ENCODE peak calls at places on chromosomes 16 and 17, in nine cellular contexts. One of them, this sample, is unnamed.

GRCh38 chr17:35089846-35090193 is 26.3 kb upstream of the RFFL start:
- DNase-seq in pancreas: peak; percentile 21
- DNase-seq in H9: peak; percentile 78
- DNase-seq in GM13977: peak; percentile 29
- DNase-seq in dorsolateral prefrontal cortex: no peak
- DNase-seq in cardiac fibroblast: peak; percentile 33
- DNase-seq in retinal pigment epithelial cell: no peak
- DNase-seq in endodermal cell: peak; percentile 85
- DNase-seq in IMR-90: peak; percentile 34
- DNase-seq in this sample: no peak

GRCh38 chr17:81046770-81047359 is 11.9 kb downstream of the BAIAP2 start:
- DNase-seq in pancreas: no peak
- DNase-seq in H9: no peak
- DNase-seq in GM13977: no peak
- DNase-seq in dorsolateral prefrontal cortex: no peak
- DNase-seq in cardiac fibroblast: no peak
- DNase-seq in retinal pigment epithelial cell: no peak
- DNase-seq in endodermal cell: no peak
- DNase-seq in IMR-90: no peak
- DNase-seq in this sample: no peak

GRCh38 chr17:65925606-65926307 is 266.2 kb downstream of the CEP112 start:
- DNase-seq in pancreas: no peak
- DNase-seq in H9: no peak
- DNase-seq in GM13977: no peak
- DNase-seq in dorsolateral prefrontal cortex: no peak
- DNase-seq in cardiac fibroblast: no peak
- DNase-seq in retinal pigment epithelial cell: no peak
- DNase-seq in endodermal cell: no peak
- DNase-seq in IMR-90: peak; percentile 10
- DNase-seq in this sample: no peak

GRCh38 chr16:81035975-81036750 is 521 bp downstream of the ATMIN start:
- DNase-seq in pancreas: peak; percentile 30
- DNase-seq in H9: peak; percentile 42
- DNase-seq in GM13977: peak; percentile 73
- DNase-seq in dorsolateral prefrontal cortex: no peak
- DNase-seq in cardiac fibroblast: peak; percentile 23
- DNase-seq in retinal pigment epithelial cell: no peak
- DNase-seq in endodermal cell: peak; percentile 78
- DNase-seq in IMR-90: peak; percentile 11
- DNase-seq in this sample: no peak

GRCh38 chr17:72175263-72175662 is 54.4 kb downstream of the SOX9 start:
- DNase-seq in pancreas: no peak
- DNase-seq in H9: no peak
- DNase-seq in GM13977: no peak
- DNase-seq in dorsolateral prefrontal cortex: no peak
- DNase-seq in cardiac fibroblast: no peak
- DNase-seq in retinal pigment epithelial cell: no peak
- DNase-seq in endodermal cell: no peak
- DNase-seq in IMR-90: no peak
- DNase-seq in this sample: no peak

GRCh38 chr17:1043601-1044251 is 46.8 kb downstream of the TIMM22 start:
- DNase-seq in pancreas: no peak
- DNase-seq in H9: peak; percentile 67
- DNase-seq in GM13977: no peak
- DNase-seq in dorsolateral prefrontal cortex: no peak
- DNase-seq in cardiac fibroblast: peak; percentile 69
- DNase-seq in retinal pigment epithelial cell: no peak
- DNase-seq in endodermal cell: peak; percentile 81
- DNase-seq in IMR-90: no peak
- DNase-seq in this sample: no peak

GRCh38 chr17:82497483-82498405 is 21.8 kb upstream of the FOXK2 start:
- DNase-seq in pancreas: peak; percentile 34
- DNase-seq in H9: no peak
- DNase-seq in GM13977: peak; percentile 66
- DNase-seq in dorsolateral prefrontal cortex: no peak
- DNase-seq in cardiac fibroblast: peak; percentile 48
- DNase-seq in retinal pigment epithelial cell: no peak
- DNase-seq in endodermal cell: peak; percentile 80
- DNase-seq in IMR-90: peak; percentile 82
- DNase-seq in this sample: no peak

GRCh38 chr17:40070895-40071719 is 8.3 kb downstream of the THRA start:
- DNase-seq in pancreas: peak; percentile 96
- DNase-seq in H9: peak; percentile 60
- DNase-seq in GM13977: no peak
- DNase-seq in dorsolateral prefrontal cortex: no peak
- DNase-seq in cardiac fibroblast: no peak
- DNase-seq in retinal pigment epithelial cell: no peak
- DNase-seq in endodermal cell: peak; percentile 76
- DNase-seq in IMR-90: no peak
- DNase-seq in this sample: no peak

GRCh38 chr17:81511800-81512559 is 619 bp downstream of the ACTG1 start:
- DNase-seq in pancreas: peak; percentile 58
- DNase-seq in H9: peak; percentile 27
- DNase-seq in GM13977: no peak
- DNase-seq in dorsolateral prefrontal cortex: no peak
- DNase-seq in cardiac fibroblast: peak; percentile 29
- DNase-seq in retinal pigment epithelial cell: no peak
- DNase-seq in endodermal cell: peak; percentile 67
- DNase-seq in IMR-90: no peak
- DNase-seq in this sample: no peak

GRCh38 chr17:31535581-31535981 is 144.1 kb downstream of the RAB11FIP4 start:
- DNase-seq in pancreas: no peak
- DNase-seq in H9: peak; percentile 30
- DNase-seq in GM13977: peak; percentile 88
- DNase-seq in dorsolateral prefrontal cortex: no peak
- DNase-seq in cardiac fibroblast: no peak
- DNase-seq in retinal pigment epithelial cell: no peak
- DNase-seq in endodermal cell: no peak
- DNase-seq in IMR-90: no peak
- DNase-seq in this sample: no peak

GRCh38 chr17:39573447-39574298 is 34.0 kb downstream of the NEUROD2 start:
- DNase-seq in pancreas: peak; percentile 53
- DNase-seq in H9: peak; percentile 83
- DNase-seq in GM13977: peak; percentile 85
- DNase-seq in dorsolateral prefrontal cortex: peak; percentile 56
- DNase-seq in cardiac fibroblast: peak; percentile 76
- DNase-seq in retinal pigment epithelial cell: peak; percentile 15
- DNase-seq in endodermal cell: peak; percentile 91
- DNase-seq in IMR-90: peak; percentile 58
- DNase-seq in this sample: no peak

GRCh38 chr17:77424585-77425344 is 284.0 kb downstream of the SEC14L1 start:
- DNase-seq in pancreas: peak; percentile 79
- DNase-seq in H9: no peak
- DNase-seq in GM13977: no peak
- DNase-seq in dorsolateral prefrontal cortex: peak; percentile 65
- DNase-seq in cardiac fibroblast: peak; percentile 99
- DNase-seq in retinal pigment epithelial cell: peak; percentile 81
- DNase-seq in endodermal cell: peak; percentile 76
- DNase-seq in IMR-90: peak; percentile 96
- DNase-seq in this sample: peak; percentile 78

GRCh38 chr17:15448580-15448956 is 18.9 kb downstream of the CDRT4 start:
- DNase-seq in pancreas: no peak
- DNase-seq in H9: no peak
- DNase-seq in GM13977: no peak
- DNase-seq in dorsolateral prefrontal cortex: no peak
- DNase-seq in cardiac fibroblast: no peak
- DNase-seq in retinal pigment epithelial cell: no peak
- DNase-seq in endodermal cell: no peak
- DNase-seq in IMR-90: no peak
- DNase-seq in this sample: no peak

GRCh38 chr17:15447928-15448579 is 19.4 kb downstream of the CDRT4 start:
- DNase-seq in pancreas: no peak
- DNase-seq in H9: no peak
- DNase-seq in GM13977: no peak
- DNase-seq in dorsolateral prefrontal cortex: no peak
- DNase-seq in cardiac fibroblast: no peak
- DNase-seq in retinal pigment epithelial cell: no peak
- DNase-seq in endodermal cell: no peak
- DNase-seq in IMR-90: no peak
- DNase-seq in this sample: no peak

GRCh38 chr17:15444805-15445204 is 22.6 kb downstream of the CDRT4 start:
- DNase-seq in pancreas: no peak
- DNase-seq in H9: no peak
- DNase-seq in GM13977: no peak
- DNase-seq in dorsolateral prefrontal cortex: no peak
- DNase-seq in cardiac fibroblast: no peak
- DNase-seq in retinal pigment epithelial cell: peak; percentile 60
- DNase-seq in endodermal cell: no peak
- DNase-seq in IMR-90: no peak
- DNase-seq in this sample: no peak

GRCh38 chr17:15442316-15443185 is 24.9 kb downstream of the CDRT4 start:
- DNase-seq in pancreas: no peak
- DNase-seq in H9: no peak
- DNase-seq in GM13977: no peak
- DNase-seq in dorsolateral prefrontal cortex: peak; percentile 65
- DNase-seq in cardiac fibroblast: no peak
- DNase-seq in retinal pigment epithelial cell: no peak
- DNase-seq in endodermal cell: no peak
- DNase-seq in IMR-90: no peak
- DNase-seq in this sample: no peak

DNA sequence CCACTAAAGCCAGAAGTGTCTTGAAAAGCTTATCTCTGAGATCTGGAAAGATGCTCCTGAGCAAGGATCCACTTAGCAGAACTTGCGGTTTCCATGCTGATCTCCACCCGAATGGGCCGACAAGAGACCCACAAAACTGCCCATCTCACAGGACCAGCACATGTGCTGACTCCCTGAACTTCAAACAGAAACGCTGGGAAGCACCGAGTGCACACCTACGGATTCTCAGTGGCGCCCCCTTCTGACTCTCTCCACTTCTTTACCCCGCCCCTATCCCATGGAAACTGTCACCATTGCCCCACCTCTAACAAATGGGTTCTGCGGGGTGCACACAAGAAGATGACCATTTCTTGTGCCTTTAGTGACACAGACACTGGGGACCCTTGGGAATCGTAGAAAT is 21.4 kb downstream of the CDRT4 start:
- DNase-seq in pancreas: no peak
- DNase-seq in H9: peak; percentile 80
- DNase-seq in GM13977: no peak
- DNase-seq in dorsolateral prefrontal cortex: no peak
- DNase-seq in cardiac fibroblast: no peak
- DNase-seq in retinal pigment epithelial cell: no peak
- DNase-seq in endodermal cell: peak; percentile 89
- DNase-seq in IMR-90: no peak
- DNase-seq in this sample: no peak
- TF ChIP-seq CTCF in pancreas: no peak
- TF ChIP-seq CTCF in H9: peak; percentile 76
- TF ChIP-seq CTCF in GM13977: no peak
- TF ChIP-seq CTCF in dorsolateral prefrontal cortex: no peak
- TF ChIP-seq CTCF in cardiac fibroblast: no peak
- TF ChIP-seq CTCF in retinal pigment epithelial cell: peak; percentile 36
- TF ChIP-seq CTCF in endodermal cell: peak; percentile 75
- TF ChIP-seq CTCF in IMR-90: peak; percentile 2
- TF ChIP-seq CTCF in this sample: no peak

GRCh38 chr16:85550422-85551318 is 62.5 kb upstream of the GSE1 start:
- DNase-seq in pancreas: no peak
- DNase-seq in H9: no peak
- DNase-seq in GM13977: no peak
- DNase-seq in dorsolateral prefrontal cortex: no peak
- DNase-seq in cardiac fibroblast: no peak
- DNase-seq in retinal pigment epithelial cell: no peak
- DNase-seq in endodermal cell: peak; percentile 56
- DNase-seq in IMR-90: no peak
- DNase-seq in this sample: no peak
- TF ChIP-seq CTCF in pancreas: no peak
- TF ChIP-seq CTCF in H9: peak; percentile 41
- TF ChIP-seq CTCF in GM13977: no peak
- TF ChIP-seq CTCF in dorsolateral prefrontal cortex: no peak
- TF ChIP-seq CTCF in cardiac fibroblast: peak; percentile 6
- TF ChIP-seq CTCF in retinal pigment epithelial cell: no peak
- TF ChIP-seq CTCF in endodermal cell: peak; percentile 52
- TF ChIP-seq CTCF in IMR-90: no peak
- TF ChIP-seq CTCF in this sample: peak; percentile 26

DNA sequence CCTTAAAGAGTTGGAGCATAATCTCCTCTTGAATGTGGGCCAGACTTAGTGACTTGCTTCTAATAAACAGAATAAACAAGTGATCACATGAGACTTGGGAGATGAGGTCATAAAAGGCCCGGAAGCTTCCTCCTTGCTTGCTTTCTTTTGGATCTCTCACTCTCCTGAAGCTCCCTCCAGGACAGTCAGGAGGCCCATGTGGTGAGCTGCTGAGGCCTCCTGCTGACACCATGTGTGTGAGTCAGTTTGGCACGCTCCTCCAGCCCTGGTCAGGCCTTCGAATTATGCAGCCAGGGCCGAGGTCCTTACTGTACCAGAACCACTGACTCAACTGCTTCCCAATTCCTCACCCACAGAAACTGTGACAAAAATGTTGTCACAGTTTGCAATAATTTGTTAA is 53.2 kb downstream of the NDEL1 start:
- DNase-seq in pancreas: no peak
- DNase-seq in H9: no peak
- DNase-seq in GM13977: no peak
- DNase-seq in dorsolateral prefrontal cortex: peak; percentile 9
- DNase-seq in cardiac fibroblast: peak; percentile 94
- DNase-seq in retinal pigment epithelial cell: peak; percentile 69
- DNase-seq in endodermal cell: no peak
- DNase-seq in IMR-90: peak; percentile 98
- DNase-seq in this sample: peak; percentile 94
- TF ChIP-seq CTCF in pancreas: no peak
- TF ChIP-seq CTCF in H9: no peak
- TF ChIP-seq CTCF in GM13977: no peak
- TF ChIP-seq CTCF in dorsolateral prefrontal cortex: no peak
- TF ChIP-seq CTCF in cardiac fibroblast: no peak
- TF ChIP-seq CTCF in retinal pigment epithelial cell: no peak
- TF ChIP-seq CTCF in endodermal cell: no peak
- TF ChIP-seq CTCF in IMR-90: peak; percentile 16
- TF ChIP-seq CTCF in this sample: no peak

GRCh38 chr16:68972720-68973119 is 129.4 kb downstream of the TANGO6 start:
- DNase-seq in pancreas: no peak
- DNase-seq in H9: peak; percentile 89
- DNase-seq in GM13977: no peak
- DNase-seq in dorsolateral prefrontal cortex: no peak
- DNase-seq in cardiac fibroblast: peak; percentile 79
- DNase-seq in retinal pigment epithelial cell: no peak
- DNase-seq in endodermal cell: peak; percentile 91
- DNase-seq in IMR-90: peak; percentile 70
- DNase-seq in this sample: peak; percentile 55
- TF ChIP-seq CTCF in pancreas: no peak
- TF ChIP-seq CTCF in H9: peak; percentile 60
- TF ChIP-seq CTCF in GM13977: no peak
- TF ChIP-seq CTCF in dorsolateral prefrontal cortex: no peak
- TF ChIP-seq CTCF in cardiac fibroblast: peak; percentile 75
- TF ChIP-seq CTCF in retinal pigment epithelial cell: peak; percentile 61
- TF ChIP-seq CTCF in endodermal cell: peak; percentile 78
- TF ChIP-seq CTCF in IMR-90: peak; percentile 52
- TF ChIP-seq CTCF in this sample: peak; percentile 68

DNA sequence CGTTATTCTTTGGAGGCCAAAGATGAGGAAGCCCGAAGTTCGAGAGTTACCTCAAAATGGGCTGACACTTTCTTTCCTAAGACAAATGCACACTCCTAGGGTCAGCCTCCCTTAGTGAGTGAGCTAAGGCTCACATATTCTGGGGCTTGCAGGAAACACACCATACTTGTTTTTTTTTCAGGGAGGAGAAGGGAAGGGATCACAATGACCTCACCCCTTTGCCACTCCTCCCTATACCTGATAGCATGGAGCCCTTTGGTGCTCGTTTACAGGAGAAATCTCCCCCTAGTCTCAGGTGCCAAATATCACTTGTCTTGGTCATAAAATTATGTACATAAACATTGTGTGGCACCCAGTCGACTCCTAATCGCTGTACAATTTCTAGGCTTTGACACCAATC is 4.6 kb upstream of the TMEM100 start:
- DNase-seq in pancreas: no peak
- DNase-seq in H9: no peak
- DNase-seq in GM13977: no peak
- DNase-seq in dorsolateral prefrontal cortex: no peak
- DNase-seq in cardiac fibroblast: no peak
- DNase-seq in retinal pigment epithelial cell: no peak
- DNase-seq in endodermal cell: no peak
- DNase-seq in IMR-90: no peak
- DNase-seq in this sample: no peak
- TF ChIP-seq CTCF in pancreas: no peak
- TF ChIP-seq CTCF in H9: no peak
- TF ChIP-seq CTCF in GM13977: no peak
- TF ChIP-seq CTCF in dorsolateral prefrontal cortex: no peak
- TF ChIP-seq CTCF in cardiac fibroblast: no peak
- TF ChIP-seq CTCF in retinal pigment epithelial cell: no peak
- TF ChIP-seq CTCF in endodermal cell: no peak
- TF ChIP-seq CTCF in IMR-90: no peak
- TF ChIP-seq CTCF in this sample: no peak

This sample was measured in astrocyte of the cerebellum.